ENCODE peak calls at places on chromosomes 5 and 9, in seven cellular contexts. R is activated CD4-positive, alpha-beta T cell treated with anti-CD3 and anti-CD28 coated beads, Interleukin-2, amount 10 ng/mL, durations not matched to agents 7 days and 5 days; P is kidney glomerular epithelial cell; G is RPMI7951; T is stimulated activated CD8-positive, alpha-beta memory T cell treated with anti-CD3 and anti-CD28 coated beads, Interleukin-4, amount 100 ng/mL, for 4 hours; X is T-helper 2 cell; H is HEK293T. D is an unnamed sample.

GRCh38 chr9:98009926-98010325 is 26.8 kb downstream of the ANP32B start:
- DNase-seq in R (no peak), P (no peak), G (no peak), T (no peak), X (no peak), H (no peak), D (no peak)

GRCh38 chr9:86239053-86239770 is 20.2 kb downstream of the C9orf153 start:
- DNase-seq in R (no peak), P (no peak), G (peak), T (no peak), X (no peak), H (no peak), D (no peak)

GRCh38 chr5:59757442-59757841 is 136.1 kb downstream of the PDE4D start:
- DNase-seq in R (no peak), P (no peak), G (peak), T (no peak), X (no peak), H (no peak), D (no peak)

GRCh38 chr5:77563475-77563874 is 71.4 kb upstream of the WDR41 start:
- DNase-seq in R (no peak), P (no peak), G (no peak), T (no peak), X (no peak), H (no peak), D (no peak)

GRCh38 chr5:81852277-81853004 is 101.5 kb upstream of the SSBP2 start:
- DNase-seq in R (peak), P (peak), G (peak), T (no peak), X (no peak), H (no peak), D (no peak)

GRCh38 chr5:74013222-74013621 is 387.2 kb downstream of the ARHGEF28 start:
- DNase-seq in R (no peak), P (no peak), G (peak), T (no peak), X (no peak), H (no peak), D (no peak)

GRCh38 chr9:83505282-83505681 is 32.9 kb downstream of the FRMD3 start:
- DNase-seq in R (no peak), P (no peak), G (no peak), T (no peak), X (no peak), H (no peak), D (no peak)

GRCh38 chr5:126516133-126516532 is 78.9 kb downstream of the ALDH7A1 start:
- DNase-seq in R (no peak), P (peak), G (peak), T (no peak), X (no peak), H (no peak), D (no peak)

GRCh38 chr5:36770125-36770524 is 106.4 kb upstream of the NIPBL start:
- DNase-seq in R (no peak), P (no peak), G (peak), T (no peak), X (no peak), H (no peak), D (no peak)

GRCh38 chr5:62044989-62045388 is 261.0 kb upstream of the KIF2A start:
- DNase-seq in R (no peak), P (no peak), G (no peak), T (no peak), X (no peak), H (no peak), D (no peak)

GRCh38 chr5:32487008-32487407 is 42.5 kb upstream of the ZFR start:
- DNase-seq in R (no peak), P (no peak), G (no peak), T (no peak), X (no peak), H (no peak), D (no peak)

GRCh38 chr9:20398511-20399338 is 223.6 kb downstream of the MLLT3 start:
- DNase-seq in R (no peak), P (no peak), G (no peak), T (no peak), X (no peak), H (no peak), D (no peak)

D was measured in NK-92 treated with Interleukin-12 subunit alpha and Interleukin-12 subunit beta, amount 100 ng/mL, for 24 hours.